ENCODE peak calls at places on chromosomes 5 and 9, in four cellular contexts. X is DMS153, H is endothelial cell of umbilical vein, D is T-helper 2 cell. K is an unnamed sample.

GRCh38 chr9:4657426-4658159 is 4.5 kb upstream of the PLPP6 start:
- DNase-seq in X (no peak), H (no peak), D (no peak), K (no peak)

GRCh38 chr9:76576344-76576743 is 117.4 kb downstream of the GCNT1 start:
- DNase-seq in H (no peak), X (no peak), D (no peak), K (no peak)

GRCh38 chr9:20640331-20641187 is 18.3 kb upstream of the MLLT3 start:
- DNase-seq in H (peak; percentile 8), X (peak; percentile 15), D (peak; percentile 50), K (peak; percentile 42)

GRCh38 chr5:59275537-59276276 is 617.8 kb downstream of the PDE4D start:
- DNase-seq in X (no peak), H (peak; percentile 85), D (no peak), K (no peak)

GRCh38 chr9:86531273-86531672 is 177.1 kb upstream of the TUT7 start:
- DNase-seq in D (no peak), H (no peak), X (no peak), K (no peak)

GRCh38 chr9:36791204-36791948 is 218.7 kb downstream of the MELK start:
- DNase-seq in H (no peak), D (no peak), X (no peak), K (no peak)

GRCh38 chr5:180718810-180719453 is 20.9 kb downstream of the OR2Y1 start:
- DNase-seq in X (no peak), D (no peak), H (peak; percentile 46), K (peak; percentile 7)

GRCh38 chr9:118954822-118955221 is 414.4 kb downstream of the BRINP1 start:
- DNase-seq in H (no peak), D (no peak), X (no peak), K (no peak)

GRCh38 chr9:346114-346513 is 131.4 kb downstream of the DOCK8 start:
- DNase-seq in X (no peak), H (no peak), D (no peak), K (no peak)

GRCh38 chr5:43215073-43215631 is 23.1 kb downstream of the NIM1K start:
- DNase-seq in H (no peak), X (peak; percentile 51), D (no peak), K (no peak)

GRCh38 chr5:82225525-82226172 is 52.5 kb downstream of the RPS23 start:
- DNase-seq in H (peak; percentile 78), X (peak; percentile 1), D (peak; percentile 32), K (peak; percentile 63)

GRCh38 chr9:133934512-133935221 is 57.5 kb downstream of the VAV2 start:
- DNase-seq in H (no peak), X (no peak), D (no peak), K (no peak)

GRCh38 chr9:129640086-129640870 is 1.7 kb downstream of the ASB6 start:
- DNase-seq in X (no peak), H (no peak), D (no peak), K (no peak)

GRCh38 chr5:96226941-96227552 is 206.0 kb downstream of the PCSK1 start:
- DNase-seq in D (no peak), H (peak; percentile 13), X (no peak), K (no peak)

GRCh38 chr9:6552033-6552737 is 93.3 kb downstream of the GLDC start:
- DNase-seq in X (peak; percentile 67), D (no peak), H (peak; percentile 92), K (no peak)

GRCh38 chr9:95111716-95112115 is 205.8 kb downstream of the FANCC start:
- DNase-seq in X (no peak), H (no peak), D (no peak), K (no peak)

GRCh38 chr5:93915142-93915553 is 173.7 kb upstream of the POU5F2 start:
- DNase-seq in D (no peak), H (peak; percentile 50), X (no peak), K (peak; percentile 11)

GRCh38 chr9:120714846-120715231 is 569 bp upstream of the MEGF9 start:
- DNase-seq in H (no peak), X (no peak), D (no peak), K (no peak)

K was measured in memory B cell.